ENCODE peak calls at places on chromosomes 13 and 19, in seven cellular contexts. Z is upper lobe of left lung, S is fibroblast of pulmonary artery, F is ovary, O is neural crest cell, I is tibial nerve, B is nephron progenitor cell. G is an unnamed sample.

GRCh38 chr13:101307181-101307701 is 109.1 kb downstream of the NALCN start:
- DNase-seq in B (no peak), I (no peak), O (no peak), Z (no peak), S (peak), F (no peak), G (no peak)

GRCh38 chr13:66617786-66618185 is 612.4 kb downstream of the PCDH9 start:
- DNase-seq in B (no peak), Z (no peak), I (no peak), F (no peak), O (no peak), S (no peak), G (no peak)

GRCh38 chr13:92297971-92298942 is 899.8 kb downstream of the GPC5 start:
- DNase-seq in Z (peak), F (no peak), O (no peak), S (no peak), I (no peak), B (no peak), G (no peak)

GRCh38 chr19:43809762-43810696 is 7.8 kb upstream of the LYPD5 start:
- DNase-seq in F (no peak), S (peak), Z (no peak), I (no peak), O (no peak), B (no peak), G (peak)

GRCh38 chr13:61045197-61045596 is 370.5 kb downstream of the PCDH20 start:
- DNase-seq in O (no peak), B (no peak), S (no peak), Z (no peak), F (no peak), I (no peak), G (no peak)

GRCh38 chr19:40524655-40525054 is 52.0 kb upstream of the SHKBP1 start:
- DNase-seq in F (no peak), B (no peak), O (no peak), Z (no peak), I (no peak), S (no peak), G (no peak)

GRCh38 chr19:7744871-7745270 is 2.5 kb downstream of the CD209 start:
- DNase-seq in Z (no peak), B (no peak), F (no peak), S (no peak), I (no peak), O (no peak), G (no peak)

GRCh38 chr13:50410921-50411712 is 395.9 kb downstream of the KCNRG start:
- DNase-seq in O (no peak), Z (no peak), I (no peak), S (peak), F (no peak), B (no peak), G (no peak)

GRCh38 chr13:99357149-99357596 is 50.0 kb upstream of the GPR183 start:
- DNase-seq in F (no peak), O (no peak), B (no peak), I (no peak), S (peak), Z (no peak), G (peak)

GRCh38 chr13:34155931-34156607 is 338.1 kb downstream of the RFC3 start:
- DNase-seq in I (no peak), B (no peak), Z (no peak), F (no peak), O (no peak), S (peak), G (no peak)

GRCh38 chr19:11460207-11460606 is 20.6 kb downstream of the ELAVL3 start:
- DNase-seq in O (no peak), S (no peak), Z (no peak), I (no peak), B (no peak), F (no peak), G (peak)

GRCh38 chr13:110597041-110597689 is 18.2 kb upstream of the NAXD start:
- DNase-seq in B (no peak), I (no peak), O (no peak), S (no peak), F (no peak), Z (peak), G (no peak)
- TF ChIP-seq CTCF in B (no peak), I (no peak), O (no peak), S (no peak), F (no peak), Z (no peak), G (no peak)

GRCh38 chr19:37725181-37725580 is 5.6 kb upstream of the ZNF607 start:
- DNase-seq in S (no peak), F (no peak), I (no peak), O (no peak), B (no peak), Z (no peak), G (no peak)

GRCh38 chr19:37719927-37720265 is 335 bp upstream of the ZNF607 start:
- DNase-seq in F (no peak), O (no peak), B (no peak), S (no peak), I (no peak), Z (no peak), G (no peak)

GRCh38 chr19:37716140-37716539 is 3.4 kb downstream of the ZNF607 start:
- DNase-seq in S (no peak), B (no peak), O (no peak), Z (no peak), F (no peak), I (no peak), G (no peak)

GRCh38 chr19:37718357-37718756 is 1.2 kb downstream of the ZNF607 start:
- DNase-seq in S (no peak), B (no peak), Z (no peak), F (no peak), I (no peak), O (no peak), G (no peak)

GRCh38 chr19:37719111-37719926 is at the start of gene ZNF607:
- DNase-seq in F (peak), I (peak), B (peak), Z (peak), S (peak), O (peak), G (peak)
- TF ChIP-seq CTCF in F (peak), I (peak), B (peak), Z (peak), S (peak), O (peak), G (peak)

GRCh38 chr19:2973229-2973628 is 4.1 kb upstream of the TLE6 start:
- DNase-seq in B (no peak), Z (no peak), F (no peak), O (no peak), I (no peak), S (peak), G (no peak)
- TF ChIP-seq CTCF in B (no peak), Z (no peak), F (no peak), O (no peak), I (no peak), S (no peak), G (no peak)

DNA sequence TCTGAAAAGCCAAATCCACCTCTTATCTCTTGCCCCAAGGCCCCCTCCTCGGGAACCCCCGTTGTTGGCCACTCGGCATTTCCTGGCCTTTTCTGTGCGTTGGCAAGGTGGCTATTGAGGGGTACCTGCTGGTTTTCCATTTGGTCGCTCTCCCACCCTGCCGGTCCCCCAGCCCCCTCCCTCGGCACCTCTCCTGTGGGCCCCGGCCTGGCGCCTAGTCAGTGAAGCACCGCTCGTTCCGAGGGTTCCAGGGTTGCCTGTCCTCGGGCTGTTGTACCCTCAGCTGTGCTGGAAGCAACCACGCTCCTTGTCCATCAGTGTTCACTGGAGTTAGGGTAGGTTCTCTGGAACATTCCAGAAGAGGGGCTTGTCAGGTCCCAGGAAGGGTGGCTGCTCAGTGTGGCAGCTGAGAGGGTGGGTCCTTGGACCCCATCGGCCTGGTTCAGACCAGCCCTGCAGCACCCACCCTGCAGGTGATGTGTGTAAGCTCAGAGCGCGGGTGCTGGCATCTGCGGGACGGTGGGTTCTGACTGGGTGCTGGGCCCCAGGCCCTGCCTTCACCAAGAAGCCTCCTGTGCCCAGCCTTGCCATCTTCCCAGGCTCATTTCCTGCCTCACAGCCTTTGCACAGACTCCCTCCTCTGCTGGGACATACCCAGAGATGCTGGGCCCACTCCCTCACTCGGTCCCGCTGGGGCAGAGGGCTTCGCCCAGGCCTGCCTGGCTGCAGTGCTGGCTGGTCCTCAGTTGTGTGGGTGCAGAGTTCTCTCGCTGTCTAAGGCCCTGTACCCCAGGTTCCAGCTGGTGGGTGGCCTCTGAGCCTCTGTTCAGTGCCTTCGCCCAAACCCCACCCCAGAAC is 21.3 kb downstream of the NKPD1 start:
- DNase-seq in S (no peak), I (no peak), Z (peak), B (no peak), F (no peak), O (no peak), G (no peak)
- TF ChIP-seq CTCF in S (no peak), I (no peak), Z (no peak), B (no peak), F (no peak), O (no peak), G (no peak)

DNA sequence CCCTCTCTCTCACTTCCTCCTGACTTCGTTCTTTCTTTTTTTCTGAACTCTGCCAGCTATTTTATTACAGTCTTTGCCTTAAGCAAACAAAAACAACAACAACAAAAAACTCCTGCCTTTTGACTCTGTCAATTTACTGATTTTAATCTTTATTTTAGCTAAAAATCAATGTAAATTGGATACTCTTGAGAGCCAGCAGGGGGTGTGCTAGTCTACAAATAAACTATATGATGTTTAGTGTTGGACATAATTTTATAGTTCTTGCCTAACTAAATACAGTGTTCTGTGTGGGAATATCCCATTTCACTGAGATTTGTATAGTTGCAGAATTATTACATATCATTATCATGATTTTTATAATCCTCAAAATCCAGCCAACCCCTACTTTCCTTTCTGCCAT is 1199.9 kb upstream of the SPRY2 start:
- DNase-seq in B (no peak), S (no peak), I (no peak), O (no peak), Z (no peak), F (no peak), G (no peak)
- TF ChIP-seq CTCF in B (peak), S (no peak), I (peak), O (peak), Z (no peak), F (no peak), G (no peak)

DNA sequence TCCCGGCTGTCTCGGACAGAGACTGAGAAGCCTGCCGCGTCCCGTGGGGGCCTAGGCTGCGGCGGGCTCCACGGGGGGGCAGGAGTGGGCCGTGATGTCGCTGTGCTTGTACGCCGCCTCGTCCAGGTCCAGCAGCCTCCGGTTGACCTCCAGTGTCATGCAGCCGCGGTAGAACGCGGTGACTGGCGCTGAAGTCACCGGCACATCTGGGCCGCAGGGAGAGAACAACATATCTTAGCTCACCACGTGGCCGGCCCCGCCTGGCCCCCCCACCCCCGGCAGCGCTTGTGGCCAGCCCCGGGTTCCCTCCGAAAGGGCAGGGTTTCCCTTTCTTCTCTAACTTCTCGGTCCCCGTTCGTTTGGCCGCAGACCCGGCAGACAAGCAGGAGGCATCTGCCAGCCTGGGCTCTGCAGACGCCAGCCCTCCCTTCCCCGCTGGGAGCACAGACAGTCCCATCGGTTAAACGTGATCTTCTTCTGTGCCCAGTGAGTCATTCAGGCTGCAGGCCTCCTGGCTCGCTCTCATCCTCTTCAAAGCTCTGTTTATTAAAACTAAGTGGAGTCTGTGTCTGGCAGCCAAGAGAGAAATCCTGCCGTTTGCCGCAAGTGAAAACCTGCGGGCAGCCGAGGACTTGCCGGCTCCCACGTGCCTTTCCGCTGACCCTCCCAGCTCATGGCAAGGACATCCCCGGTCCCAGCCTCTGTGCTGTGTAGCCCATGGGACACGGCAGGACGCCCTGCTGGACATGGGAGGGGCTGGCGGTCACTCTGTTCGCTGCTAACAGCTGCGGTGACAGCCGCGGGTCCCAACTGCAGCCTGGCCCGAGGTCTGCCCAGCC is 42.8 kb downstream of the GAS6 start:
- DNase-seq in S (peak), B (peak), Z (peak), F (peak), I (peak), O (no peak), G (no peak)
- TF ChIP-seq CTCF in S (no peak), B (no peak), Z (no peak), F (no peak), I (no peak), O (no peak), G (no peak)

GRCh38 chr19:50230379-50231351 is 27.2 kb downstream of the MYH14 start:
- DNase-seq in I (no peak), Z (peak), S (no peak), B (peak), O (no peak), F (no peak), G (no peak)
- TF ChIP-seq CTCF in I (no peak), Z (no peak), S (no peak), B (peak), O (peak), F (no peak), G (no peak)

DNA sequence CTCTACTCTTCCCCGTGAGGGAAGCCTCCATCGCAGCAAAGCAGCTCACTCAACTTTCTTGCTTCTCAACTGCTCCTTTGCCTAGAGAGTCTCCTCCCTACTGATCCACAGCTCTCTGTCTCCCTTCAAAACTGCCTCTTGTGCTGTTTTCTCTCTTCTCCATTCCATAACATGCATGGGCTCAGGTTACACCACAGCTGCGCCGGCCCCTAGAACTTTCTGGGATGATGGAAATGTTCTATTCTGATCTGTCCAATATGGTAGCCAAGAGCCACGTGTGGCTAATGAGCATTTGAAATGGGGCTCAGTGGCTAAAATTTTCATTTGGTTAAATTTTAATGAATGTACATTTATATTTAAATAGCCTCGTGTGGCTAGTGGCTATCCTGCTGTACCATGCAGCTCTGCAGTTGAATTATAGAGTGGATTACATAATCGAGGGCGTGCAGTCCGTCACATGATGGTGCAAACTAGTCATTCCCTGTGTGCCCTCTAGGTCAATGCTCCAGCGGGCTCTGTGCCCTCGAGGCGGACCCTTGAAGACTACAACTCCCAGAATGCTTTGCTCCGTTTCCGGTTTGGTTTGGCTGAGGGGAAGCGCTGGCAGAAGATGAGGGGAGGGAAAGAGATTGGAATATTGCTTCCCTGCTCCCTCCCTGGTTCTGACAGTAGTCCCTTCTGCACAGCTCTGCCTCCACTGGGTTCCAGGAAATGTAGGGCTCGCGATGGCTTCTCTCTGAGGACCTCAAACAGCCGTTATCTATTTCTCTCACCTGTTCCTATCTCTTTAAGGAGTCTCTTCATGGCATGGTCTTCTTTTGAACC is 109.8 kb downstream of the CACNA1A start:
- DNase-seq in O (peak), I (no peak), Z (no peak), B (peak), S (peak), F (no peak), G (no peak)
- TF ChIP-seq CTCF in O (no peak), I (no peak), Z (no peak), B (no peak), S (no peak), F (no peak), G (no peak)